ENCODE peak calls at places on chromosomes 7 and 10, in seven cellular contexts. A, E, P, M, H, R and F are unnamed samples. For H3K27me3 and H3K4me1, the result is how much of the 10 kb centered on the place peaks cover.

GRCh38 chr7:135389971-135390370 is 119.9 kb downstream of the CNOT4 start:
- DNase-seq in A (no peak), E (no peak), P (no peak), M (no peak), H (no peak), R (no peak), F (no peak)

GRCh38 chr10:110209399-110209925 is 2.1 kb downstream of the MXI1 start:
- DNase-seq in A (peak), E (peak), P (no peak), M (peak), H (peak), R (peak), F (peak)

GRCh38 chr7:131346885-131347592 is 19.4 kb downstream of the MKLN1 start:
- DNase-seq in A (no peak), E (no peak), P (no peak), M (peak), H (no peak), R (peak), F (no peak)

GRCh38 chr10:72274730-72275350 is 1.1 kb downstream of the DDIT4 start:
- DNase-seq in A (peak), E (peak), P (peak), M (peak), H (peak), R (peak), F (peak)

GRCh38 chr7:460374-461117 is 59.1 kb downstream of the PDGFA start:
- DNase-seq in A (no peak), E (peak), P (peak), M (no peak), H (no peak), R (peak), F (no peak)

GRCh38 chr10:47047577-47048532 is 136.6 kb downstream of the PTPN20 start:
- DNase-seq in A (peak), E (peak), P (peak), M (peak), H (peak), R (peak), F (peak)

GRCh38 chr10:108039821-108040584 is 875.5 kb upstream of the SORCS1 start:
- DNase-seq in A (no peak), E (no peak), P (no peak), M (no peak), H (no peak), R (no peak), F (no peak)

GRCh38 chr7:113768256-113768847 is 150.5 kb downstream of the PPP1R3A start:
- DNase-seq in A (no peak), E (no peak), P (no peak), M (no peak), H (no peak), R (no peak), F (no peak)

GRCh38 chr7:93249749-93250148 is 17.6 kb downstream of the VPS50 start:
- DNase-seq in A (no peak), E (no peak), P (no peak), M (no peak), H (no peak), R (peak), F (no peak)

GRCh38 chr10:99913831-99914235 is 95.9 kb downstream of the DNMBP start:
- DNase-seq in A (no peak), E (no peak), P (no peak), M (no peak), H (no peak), R (peak), F (no peak)

GRCh38 chr10:22682237-22683192 is 31.9 kb downstream of the PIP4K2A start:
- DNase-seq in A (no peak), E (no peak), P (no peak), M (peak), H (peak), R (no peak), F (peak)

GRCh38 chr7:43501881-43502280 is 81.0 kb upstream of the STK17A start:
- DNase-seq in A (no peak), E (no peak), P (no peak), M (no peak), H (peak), R (no peak), F (no peak)

GRCh38 chr10:34522542-34522941 is 292.6 kb downstream of the PARD3 start:
- DNase-seq in A (no peak), E (no peak), P (no peak), M (peak), H (peak), R (peak), F (no peak)

GRCh38 chr7:94394399-94395140 is at the start of gene COL1A2:
- DNase-seq in A (peak), E (peak), P (peak), M (peak), H (peak), R (peak), F (peak)

GRCh38 chr10:5089869-5090268 is 4.3 kb upstream of the AKR1C3 start:
- DNase-seq in A (no peak), E (no peak), P (no peak), M (peak), H (peak), R (peak), F (no peak)

GRCh38 chr7:155870334-155871180 is 58.3 kb upstream of the SHH start:
- DNase-seq in A (no peak), E (no peak), P (peak), M (no peak), H (no peak), R (no peak), F (no peak)

GRCh38 chr10:98058311-98058710 is 27.9 kb upstream of the CRTAC1 start:
- DNase-seq in A (no peak), E (no peak), P (no peak), M (no peak), H (no peak), R (no peak), F (no peak)

GRCh38 chr7:877312-878232 is 1.2 kb downstream of the GET4 start:
- DNase-seq in A (peak), E (no peak), P (no peak), M (peak), H (no peak), R (peak), F (no peak)

GRCh38 chr7:155483245-155483644 is 25.3 kb downstream of the EN2 start:
- DNase-seq in A (no peak), E (no peak), P (no peak), M (no peak), H (no peak), R (peak), F (no peak)

GRCh38 chr7:108246227-108246837 is 116.2 kb upstream of the LAMB4 start:
- DNase-seq in A (no peak), E (no peak), P (no peak), M (peak), H (peak), R (peak), F (no peak)

GRCh38 chr10:37490266-37490665 is 364.9 kb downstream of the ANKRD30A start:
- DNase-seq in A (no peak), E (no peak), P (no peak), M (peak), H (no peak), R (no peak), F (no peak)

GRCh38 chr10:126387041-126387908 is 1.0 kb downstream of the ADAM12 start:
- DNase-seq in A (peak), E (peak), P (peak), M (peak), H (peak), R (peak), F (peak)

GRCh38 chr10:5596611-5597341 is 69.6 kb downstream of the ASB13 start:
- DNase-seq in A (no peak), E (no peak), P (no peak), M (peak), H (no peak), R (no peak), F (no peak)

GRCh38 chr10:91525939-91526712 is 106.7 kb downstream of the PPP1R3C start:
- DNase-seq in A (peak), E (no peak), P (no peak), M (no peak), H (peak), R (no peak), F (no peak)

GRCh38 chr7:157149317-157149716 is 10.6 kb downstream of the UBE3C start:
- DNase-seq in A (no peak), E (no peak), P (no peak), M (no peak), H (no peak), R (no peak), F (no peak)

GRCh38 chr10:34762156-34762555 is 52.9 kb downstream of the PARD3 start:
- DNase-seq in A (no peak), E (no peak), P (no peak), M (no peak), H (no peak), R (no peak), F (no peak)

GRCh38 chr7:53420550-53420949 is 385.1 kb downstream of the POM121L12 start:
- DNase-seq in A (no peak), E (no peak), P (no peak), M (no peak), H (no peak), R (no peak), F (no peak)
- H3K27me3 ChIP-seq in A (under half), E (under half), P (under half), M (under half), H (under half), R (under half), F (under half)

GRCh38 chr7:2515424-2516193 is 4.0 kb upstream of the LFNG start:
- DNase-seq in A (no peak), E (no peak), P (no peak), M (no peak), H (no peak), R (no peak), F (no peak)

GRCh38 chr7:2516194-2516555 is 3.4 kb upstream of the LFNG start:
- DNase-seq in A (no peak), E (no peak), P (no peak), M (no peak), H (no peak), R (no peak), F (no peak)

GRCh38 chr7:2518101-2518500 is 1.5 kb upstream of the LFNG start:
- DNase-seq in A (no peak), E (no peak), P (no peak), M (no peak), H (no peak), R (no peak), F (no peak)

GRCh38 chr7:2517678-2518077 is 1.9 kb upstream of the LFNG start:
- DNase-seq in A (no peak), E (no peak), P (no peak), M (no peak), H (no peak), R (no peak), F (no peak)

DNA sequence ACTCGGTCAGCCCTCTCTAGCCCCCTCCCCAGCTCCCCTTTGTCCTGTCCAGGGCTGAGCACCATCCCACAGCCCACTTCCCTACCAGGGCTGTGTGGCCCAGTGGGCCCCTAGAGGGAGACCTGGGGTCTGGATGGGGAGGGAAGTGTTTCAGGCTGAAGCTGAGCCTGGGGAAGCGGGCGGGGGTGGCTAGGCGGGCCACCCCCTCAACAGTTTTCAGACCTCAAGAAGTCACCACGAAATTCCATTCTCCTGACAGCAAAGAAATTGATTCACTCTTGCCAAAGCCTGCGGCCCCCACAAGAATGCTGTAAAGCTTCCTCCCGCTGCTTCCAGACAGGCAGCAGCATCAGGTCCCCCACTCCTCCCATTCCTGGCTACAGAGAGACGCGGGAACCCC is 2.6 kb upstream of the LFNG start:
- DNase-seq in A (no peak), E (no peak), P (no peak), M (peak), H (peak), R (peak), F (no peak)
- TF ChIP-seq CTCF in A (no peak), E (no peak), P (no peak), M (no peak), H (no peak), R (no peak), F (no peak)

DNA sequence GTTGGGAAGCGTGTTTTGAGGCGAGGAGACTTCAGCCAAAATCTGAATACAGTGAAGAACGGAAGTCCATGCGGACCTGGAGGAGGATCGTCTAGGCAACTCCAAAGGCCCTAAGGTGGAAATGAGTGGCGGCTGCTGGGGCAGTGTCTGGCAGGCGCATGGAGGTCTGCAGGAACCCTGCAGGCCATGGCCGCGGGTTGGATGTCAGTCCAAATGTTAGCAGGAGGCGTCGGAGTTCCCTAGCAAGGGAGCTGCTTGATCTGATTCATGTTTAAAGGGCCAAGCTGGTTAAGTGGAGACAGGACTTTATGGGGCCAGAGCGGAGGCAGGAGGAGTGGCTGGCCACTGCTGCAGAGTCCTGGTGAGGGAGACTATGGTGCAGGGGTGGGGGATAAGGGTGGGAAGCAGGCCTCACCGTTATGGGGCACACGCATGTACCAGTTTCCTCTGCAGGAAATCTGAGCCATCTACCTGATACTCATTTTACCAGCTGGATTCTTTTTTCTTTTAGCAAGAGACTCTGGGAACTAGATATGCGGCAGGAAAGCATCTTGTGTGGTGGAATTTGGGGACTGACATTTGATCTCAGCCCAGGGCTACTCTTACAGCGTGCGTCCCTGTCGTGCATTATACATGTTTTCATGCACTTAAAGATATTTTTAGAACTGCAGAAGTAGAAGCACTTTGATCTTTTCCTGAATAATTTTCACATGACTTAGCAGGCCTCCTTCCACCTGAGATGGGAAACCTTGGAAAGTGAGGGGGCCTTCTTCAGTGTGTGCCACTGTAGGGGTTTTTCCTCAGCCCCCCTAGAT is 6.6 kb upstream of the REPIN1 start:
- DNase-seq in A (no peak), E (no peak), P (no peak), M (no peak), H (no peak), R (peak), F (no peak)
- H3K4me1 ChIP-seq in A (under half), E (under half), P (under half), M (under half), H (under half), R (under half), F (half or more)

GRCh38 chr7:19773361-19773760 is at the start of gene TMEM196:
- DNase-seq in A (no peak), E (no peak), P (no peak), M (no peak), H (no peak), R (peak), F (no peak)
- H3K27me3 ChIP-seq in A (under half), E (under half), P (under half), M (under half), H (under half), R (half or more), F (under half)

DNA sequence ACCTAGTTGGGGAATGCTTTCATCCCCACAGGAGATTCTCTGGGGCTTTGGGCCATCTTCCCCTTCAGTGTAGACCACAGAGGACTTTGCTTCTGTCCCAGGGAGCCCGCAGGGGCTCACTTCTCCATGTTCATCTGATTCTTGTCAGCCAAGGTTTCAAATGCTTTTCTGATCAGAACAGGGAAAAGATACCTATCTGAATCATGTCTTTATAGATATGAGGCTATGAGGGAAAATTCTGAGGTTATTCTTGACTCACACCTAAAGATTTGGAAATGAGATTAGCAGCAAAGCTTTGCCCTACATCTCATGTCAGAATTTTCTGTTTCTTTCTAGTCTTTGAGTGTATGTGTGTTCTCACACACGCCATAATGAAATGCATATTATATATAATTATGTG is 53.3 kb downstream of the FIGNL1 start:
- DNase-seq in A (no peak), E (no peak), P (no peak), M (no peak), H (no peak), R (no peak), F (no peak)
- TF ChIP-seq CTCF in A (no peak), E (no peak), P (no peak), M (no peak), H (no peak), R (no peak), F (no peak)

GRCh38 chr7:139730746-139731612 is 46.8 kb downstream of the HIPK2 start:
- DNase-seq in A (peak), E (peak), P (peak), M (peak), H (peak), R (peak), F (no peak)

GRCh38 chr7:139731802-139732470 is 45.9 kb downstream of the HIPK2 start:
- DNase-seq in A (peak), E (peak), P (peak), M (peak), H (peak), R (no peak), F (no peak)

GRCh38 chr7:139734395-139734794 is 43.4 kb downstream of the HIPK2 start:
- DNase-seq in A (peak), E (peak), P (peak), M (peak), H (peak), R (no peak), F (no peak)

GRCh38 chr7:139733751-139734150 is 44.0 kb downstream of the HIPK2 start:
- DNase-seq in A (no peak), E (no peak), P (no peak), M (no peak), H (peak), R (no peak), F (no peak)

DNA sequence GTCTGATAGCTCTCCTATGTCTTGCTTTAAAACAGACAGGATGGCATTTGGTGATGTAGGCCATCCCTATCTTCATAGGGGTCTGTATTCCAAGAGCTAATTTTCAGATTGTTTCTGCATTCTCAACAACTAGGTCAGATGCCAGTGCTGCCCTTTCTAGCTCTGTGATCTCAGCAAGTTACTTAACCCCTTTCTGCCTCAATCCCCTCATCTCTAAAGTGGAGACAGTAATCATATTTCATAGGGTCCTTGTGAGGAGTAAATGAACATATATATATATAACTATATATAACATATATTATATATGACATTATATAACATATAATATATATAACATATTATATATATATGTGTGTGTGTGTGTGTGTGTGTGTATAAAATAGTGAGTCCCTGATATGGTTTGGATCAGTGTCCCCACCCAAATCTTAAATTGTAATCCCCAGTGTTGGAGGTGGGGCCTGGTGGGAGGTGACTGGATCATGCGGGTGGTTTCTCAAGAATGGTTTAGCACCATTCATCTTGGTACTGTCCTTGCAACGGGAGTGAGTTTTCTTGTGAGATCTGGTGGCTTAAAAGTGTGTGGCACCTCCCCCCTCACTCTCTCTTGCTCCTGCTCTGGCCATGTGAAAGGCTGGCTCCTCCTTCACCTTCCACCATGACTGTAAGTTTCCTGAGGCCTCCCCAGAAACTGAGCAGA is 45.2 kb downstream of the HIPK2 start:
- DNase-seq in A (no peak), E (no peak), P (no peak), M (no peak), H (no peak), R (no peak), F (no peak)
- H3K4me1 ChIP-seq in A (under half), E (half or more), P (half or more), M (under half), H (under half), R (under half), F (under half)

GRCh38 chr10:93066544-93066913 is 5.9 kb downstream of the CYP26C1 start:
- DNase-seq in A (no peak), E (no peak), P (no peak), M (no peak), H (no peak), R (no peak), F (no peak)

GRCh38 chr10:93065675-93066543 is 5.3 kb downstream of the CYP26C1 start:
- DNase-seq in A (no peak), E (no peak), P (no peak), M (no peak), H (no peak), R (peak), F (no peak)

GRCh38 chr10:93063977-93064660 is 3.5 kb downstream of the CYP26C1 start:
- DNase-seq in A (no peak), E (no peak), P (no peak), M (no peak), H (no peak), R (no peak), F (no peak)

GRCh38 chr10:93063217-93063976 is 2.8 kb downstream of the CYP26C1 start:
- DNase-seq in A (no peak), E (no peak), P (no peak), M (no peak), H (no peak), R (no peak), F (no peak)

GRCh38 chr10:93064874-93065660 is 4.5 kb downstream of the CYP26C1 start:
- DNase-seq in A (no peak), E (no peak), P (no peak), M (no peak), H (no peak), R (no peak), F (no peak)
- H3K27me3 ChIP-seq in A (under half), E (half or more), P (half or more), M (under half), H (half or more), R (half or more), F (under half)

GRCh38 chr10:74058658-74059057 is 60.7 kb downstream of the VCL start:
- DNase-seq in A (no peak), E (no peak), P (no peak), M (peak), H (peak), R (peak), F (no peak)
- TF ChIP-seq CTCF in A (no peak), E (no peak), P (no peak), M (peak), H (no peak), R (peak), F (no peak)

GRCh38 chr7:137771273-137771672 is 75.5 kb downstream of the DGKI start:
- DNase-seq in A (no peak), E (no peak), P (no peak), M (no peak), H (peak), R (no peak), F (no peak)
- H3K4me1 ChIP-seq in A (under half), E (under half), P (under half), M (under half), H (under half), R (under half), F (under half)